ENCODE peak calls at places on chromosomes 4 and X, in seven cellular contexts. P, Y, K, B, X, A and M are unnamed samples.

GRCh38 chr4:152729466-152729865 is 49.7 kb upstream of the TMEM154 start:
- DNase-seq in A (no peak), K (no peak), Y (no peak), B (no peak), P (no peak), X (peak; percentile 74), M (no peak)

GRCh38 chr4:15682340-15682725 is 706 bp downstream of the FAM200B start:
- DNase-seq in K (no peak), P (peak; percentile 16), B (no peak), Y (no peak), A (no peak), X (no peak), M (no peak)

GRCh38 chr4:173370130-173370476 is 651 bp upstream of the SAP30 start:
- DNase-seq in P (peak; percentile 38), K (no peak), X (peak; percentile 29), A (no peak), Y (no peak), B (no peak), M (no peak)

GRCh38 chrX:23372220-23372902 is 37.7 kb downstream of the PTCHD1 start:
- DNase-seq in A (no peak), Y (no peak), X (no peak), K (no peak), B (no peak), P (no peak), M (no peak)

GRCh38 chr4:121064482-121064881 is 7.9 kb downstream of the NDNF start:
- DNase-seq in Y (no peak), K (no peak), X (no peak), A (no peak), P (no peak), B (no peak), M (no peak)

GRCh38 chr4:105434940-105435339 is 38.9 kb downstream of the PPA2 start:
- DNase-seq in Y (no peak), A (no peak), K (no peak), X (no peak), B (no peak), P (no peak), M (no peak)

GRCh38 chrX:153319295-153319694 is 2.3 kb downstream of the PNMA6F start:
- DNase-seq in P (peak; percentile 89), B (peak; percentile 61), A (no peak), X (no peak), K (no peak), Y (no peak), M (no peak)

GRCh38 chr4:40562208-40562607 is 67.5 kb downstream of the RBM47 start:
- DNase-seq in X (no peak), Y (no peak), B (no peak), A (no peak), P (no peak), K (no peak), M (no peak)

GRCh38 chr4:189787216-189788031 is 153.2 kb upstream of the FRG1 start:
- DNase-seq in Y (no peak), A (no peak), B (no peak), K (no peak), P (no peak), X (peak; percentile 44), M (no peak)

GRCh38 chrX:41824551-41824950 is 98.8 kb downstream of the CASK start:
- DNase-seq in K (no peak), P (no peak), B (no peak), A (peak; percentile 54), X (peak; percentile 32), Y (no peak), M (no peak)

GRCh38 chrX:135213200-135213844 is 38.5 kb upstream of the ETDA start:
- DNase-seq in Y (no peak), P (no peak), B (no peak), K (peak; percentile 86), A (no peak), X (no peak), M (no peak)

GRCh38 chr4:11436673-11437072 is 8.0 kb upstream of the HS3ST1 start:
- DNase-seq in A (no peak), X (no peak), Y (no peak), B (peak; percentile 17), P (peak; percentile 63), K (no peak), M (no peak)

GRCh38 chrX:154652311-154653047 is 900 bp downstream of the CTAG2 start:
- DNase-seq in Y (no peak), X (no peak), B (no peak), A (peak; percentile 31), K (no peak), P (no peak), M (no peak)

GRCh38 chr4:76620723-76621463 is 185.9 kb downstream of the SHROOM3 start:
- DNase-seq in B (peak; percentile 24), P (peak; percentile 44), X (no peak), Y (no peak), A (no peak), K (no peak), M (no peak)

GRCh38 chr4:14877246-14878220 is 124.7 kb upstream of the CPEB2 start:
- DNase-seq in B (no peak), K (peak; percentile 62), Y (no peak), A (no peak), X (no peak), P (peak; percentile 6), M (peak; percentile 76)